ENCODE peak calls at places on chromosomes 6 and 20, in eight cellular contexts. K, T, N, S, L, Q, V and M are unnamed samples.

GRCh38 chr6:127129281-127129680 is 10.8 kb downstream of the RSPO3 start:
- DNase-seq in Q (no peak), S (no peak), T (no peak), K (no peak), V (no peak), L (no peak), N (peak; percentile 68), M (no peak)

GRCh38 chr20:8744228-8744844 is 324.6 kb upstream of the PLCB4 start:
- DNase-seq in S (no peak), Q (no peak), K (no peak), L (no peak), V (peak; percentile 50), T (no peak), N (no peak), M (no peak)

GRCh38 chr6:31713465-31713864 is 1.7 kb upstream of the LY6G6D start:
- DNase-seq in L (no peak), S (no peak), V (no peak), Q (no peak), K (no peak), N (no peak), T (no peak), M (no peak)

GRCh38 chr20:8790442-8791074 is 278.3 kb upstream of the PLCB4 start:
- DNase-seq in L (peak; percentile 46), K (no peak), S (no peak), V (peak; percentile 70), N (no peak), T (no peak), Q (no peak), M (no peak)

GRCh38 chr6:105596284-105596755 is 193.4 kb upstream of the PREP start:
- DNase-seq in V (peak; percentile 92), S (no peak), N (no peak), T (no peak), Q (no peak), L (no peak), K (no peak), M (no peak)

GRCh38 chr6:118305081-118305480 is 243.0 kb upstream of the PLN start:
- DNase-seq in T (no peak), V (no peak), Q (no peak), S (no peak), L (no peak), N (no peak), K (no peak), M (no peak)

GRCh38 chr6:6529275-6529674 is 59.2 kb upstream of the LY86 start:
- DNase-seq in Q (no peak), S (no peak), L (no peak), T (no peak), N (no peak), K (no peak), V (no peak), M (no peak)

GRCh38 chr6:41462980-41463930 is 82.9 kb upstream of the FOXP4 start:
- DNase-seq in V (peak; percentile 70), L (peak; percentile 79), T (peak; percentile 64), S (peak; percentile 76), K (peak; percentile 73), N (peak; percentile 81), Q (no peak), M (no peak)

GRCh38 chr6:133170602-133171001 is 70.6 kb upstream of the EYA4 start:
- DNase-seq in L (no peak), N (no peak), T (no peak), V (no peak), Q (no peak), S (no peak), K (no peak), M (no peak)

GRCh38 chr6:256169-256568 is 36.1 kb upstream of the DUSP22 start:
- DNase-seq in L (no peak), S (no peak), K (no peak), T (no peak), N (no peak), Q (no peak), V (no peak), M (no peak)

GRCh38 chr20:433300-433975 is 25.3 kb downstream of the RBCK1 start:
- DNase-seq in T (no peak), L (no peak), V (no peak), Q (peak; percentile 43), N (no peak), K (no peak), S (no peak), M (peak; percentile 45)

GRCh38 chr6:105587349-105588115 is 184.7 kb upstream of the PREP start:
- DNase-seq in S (no peak), T (no peak), V (no peak), N (no peak), K (no peak), L (no peak), Q (no peak), M (no peak)

GRCh38 chr6:17472653-17473183 is 79.3 kb downstream of the CAP2 start:
- DNase-seq in K (no peak), L (no peak), T (no peak), Q (no peak), S (no peak), N (no peak), V (no peak), M (no peak)

GRCh38 chr20:16241911-16242310 is 331.3 kb downstream of the KIF16B start:
- DNase-seq in K (no peak), L (no peak), Q (no peak), T (no peak), S (no peak), N (no peak), V (no peak), M (no peak)

GRCh38 chr20:32779500-32780215 is 17.5 kb downstream of the DNMT3B start:
- DNase-seq in S (no peak), V (no peak), T (no peak), N (no peak), K (no peak), L (no peak), Q (no peak), M (no peak)

GRCh38 chr6:12150812-12151432 is 138.8 kb downstream of the HIVEP1 start:
- DNase-seq in S (no peak), K (no peak), T (no peak), L (no peak), N (no peak), Q (peak; percentile 11), V (no peak), M (no peak)

GRCh38 chr20:35791097-35791496 is 19.3 kb downstream of the PHF20 start:
- DNase-seq in L (no peak), S (no peak), V (no peak), K (no peak), Q (no peak), N (no peak), T (no peak), M (no peak)

GRCh38 chr6:31473244-31473643 is 24.7 kb upstream of the MICB start:
- DNase-seq in T (no peak), Q (no peak), L (no peak), K (no peak), N (no peak), V (no peak), S (no peak), M (no peak)

GRCh38 chr6:65638047-65638831 is 68.8 kb downstream of the EYS start:
- DNase-seq in Q (no peak), L (no peak), K (no peak), S (no peak), T (no peak), N (no peak), V (peak; percentile 1), M (no peak)

GRCh38 chr6:145789443-145789842 is 25.2 kb downstream of the FBXO30 start:
- DNase-seq in T (no peak), S (no peak), L (no peak), K (no peak), Q (no peak), N (no peak), V (peak; percentile 88), M (no peak)

GRCh38 chr6:105992315-105992961 is 93.7 kb upstream of the PRDM1 start:
- DNase-seq in N (peak; percentile 87), K (peak; percentile 76), S (peak; percentile 91), Q (peak; percentile 82), L (peak; percentile 87), T (peak; percentile 88), V (peak; percentile 84), M (peak; percentile 70)

DNA sequence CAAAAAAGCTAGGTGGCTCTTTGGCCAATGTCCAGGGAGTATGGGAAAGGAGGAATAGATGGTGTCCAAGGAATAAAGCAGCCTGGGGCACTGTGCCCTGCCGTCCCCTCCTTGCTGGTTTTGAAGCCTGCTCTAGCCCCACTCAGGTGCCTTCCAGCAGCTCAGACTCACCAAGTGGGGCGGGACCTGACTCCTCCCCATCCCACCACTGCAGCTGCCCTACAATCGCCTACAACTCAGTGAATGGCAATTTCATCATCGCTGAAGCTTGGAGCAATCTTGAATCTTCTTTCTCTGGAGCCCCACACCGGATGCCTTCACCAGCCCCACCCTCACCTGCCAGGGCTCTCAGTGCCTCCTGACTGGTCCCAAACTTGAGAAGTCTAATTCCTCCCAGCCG is 56.4 kb upstream of the NXT1 start:
- DNase-seq in Q (no peak), N (no peak), L (no peak), K (no peak), V (no peak), S (no peak), T (no peak), M (no peak)
- H3K27ac ChIP-seq in Q (no peak overlapping the region), N (peak overlapping the region; percentile 17), L (no peak overlapping the region), K (peak overlapping the region; percentile 32), V (no peak overlapping the region), S (no peak overlapping the region), T (no peak overlapping the region), M (no peak overlapping the region)

GRCh38 chr20:50726955-50727791 is 4.2 kb upstream of the PARD6B start:
- DNase-seq in V (no peak), Q (no peak), S (peak; percentile 5), L (no peak), T (no peak), K (no peak), N (no peak), M (no peak)
- H3K4me3 ChIP-seq in V (no peak overlapping the region), Q (no peak overlapping the region), S (no peak overlapping the region), L (no peak overlapping the region), T (no peak overlapping the region), K (no peak overlapping the region), N (no peak overlapping the region), M (no peak overlapping the region)

GRCh38 chr20:3902041-3902440 is 12.9 kb downstream of the PANK2 start:
- DNase-seq in Q (no peak), N (no peak), V (no peak), T (no peak), L (no peak), S (no peak), K (no peak), M (no peak)
- H3K4me1 ChIP-seq in Q (peaks cover 60% of the 10 kb centered on the region), N (peaks cover 2% of the 10 kb centered on the region), V (peaks cover 6% of the 10 kb centered on the region), T (peaks cover 86% of the 10 kb centered on the region), L (peaks cover 3% of the 10 kb centered on the region), S (no peaks in the 10 kb centered on the region), K (peaks cover 62% of the 10 kb centered on the region), M (peaks cover 27% of the 10 kb centered on the region)

DNA sequence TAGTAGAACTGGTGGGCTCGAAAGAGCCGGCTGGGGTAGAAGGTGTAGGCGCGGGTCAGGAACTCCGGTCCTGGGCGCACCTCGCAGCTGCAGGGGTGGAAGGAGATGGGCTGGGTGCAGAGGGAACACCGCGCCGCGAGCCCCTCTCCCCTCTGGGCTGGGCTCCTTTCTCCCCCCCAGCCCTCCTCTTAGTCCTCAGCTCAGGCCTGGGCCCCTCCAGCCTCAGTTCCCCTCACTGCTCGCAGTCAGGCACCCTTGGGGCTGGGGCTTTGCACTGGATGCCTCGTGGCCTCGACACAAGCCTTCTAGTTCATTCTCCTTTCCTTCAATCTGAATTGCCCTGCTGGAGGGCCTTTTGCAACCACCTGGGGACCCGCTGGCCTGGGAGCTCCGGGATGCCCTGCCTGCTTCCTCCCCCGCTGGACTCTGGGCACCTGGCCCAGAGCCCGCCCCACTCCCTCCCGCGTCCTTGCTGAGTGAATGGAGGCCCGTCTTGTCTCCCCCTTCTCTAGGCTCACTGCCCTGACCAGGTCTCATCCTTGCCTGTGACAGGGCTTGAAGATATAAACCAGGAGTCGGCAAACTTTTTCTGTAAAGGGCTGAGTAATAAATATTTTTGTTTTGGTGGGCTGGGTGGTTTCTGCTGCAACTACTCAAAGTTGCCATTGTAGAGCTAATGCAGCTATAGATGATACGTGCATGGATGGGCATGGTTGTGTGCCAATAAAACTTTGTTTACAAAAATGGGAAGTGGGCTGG is 47.4 kb downstream of the APCDD1L start:
- DNase-seq in V (no peak), Q (no peak), T (no peak), L (no peak), K (no peak), N (peak; percentile 63), S (no peak), M (no peak)
- H3K27ac ChIP-seq in V (no peak overlapping the region), Q (no peak overlapping the region), T (no peak overlapping the region), L (no peak overlapping the region), K (no peak overlapping the region), N (no peak overlapping the region), S (no peak overlapping the region), M (no peak overlapping the region)